ENCODE peak calls at places on chromosome 12, in ten cellular contexts. M is body of pancreas, D is thyroid gland, S is breast epithelium, X is adrenal gland, A is upper lobe of left lung, T is ovary, V is K562, C is tibial nerve, I is IMR-90. K is an unnamed sample.

GRCh38 chr12:12357697-12358476 is 1.0 kb downstream of the BORCS5 start:
- DNase-seq in M (no peak), D (no peak), S (no peak), X (no peak), A (no peak), T (no peak), V (no peak), C (no peak), I (peak), K (no peak)

GRCh38 chr12:123813349-123813748 is 51.2 kb downstream of the DNAH10 start:
- DNase-seq in M (no peak), D (no peak), S (no peak), X (no peak), A (no peak), T (no peak), V (no peak), C (no peak), I (peak), K (no peak)

GRCh38 chr12:8779862-8780261 is 42.6 kb upstream of the A2ML1 start:
- DNase-seq in M (no peak), D (no peak), S (no peak), X (no peak), A (no peak), T (no peak), V (no peak), C (no peak), I (no peak), K (no peak)

GRCh38 chr12:47946413-47947107 is 16.8 kb upstream of the TMEM106C start:
- DNase-seq in M (no peak), D (no peak), S (no peak), X (no peak), A (peak), T (peak), V (no peak), C (no peak), I (peak), K (no peak)

GRCh38 chr12:84201976-84202375 is 710.6 kb downstream of the SLC6A15 start:
- DNase-seq in M (no peak), D (no peak), S (no peak), X (no peak), A (no peak), T (no peak), V (no peak), C (no peak), I (peak), K (no peak)

GRCh38 chr12:56257071-56257470 is 1.1 kb downstream of the ANKRD52 start:
- DNase-seq in M (no peak), D (no peak), S (no peak), X (no peak), A (no peak), T (no peak), V (no peak), C (no peak), I (no peak), K (no peak)

GRCh38 chr12:2113501-2113912 is 60.7 kb downstream of the CACNA1C start:
- DNase-seq in M (peak), D (peak), S (no peak), X (no peak), A (no peak), T (no peak), V (no peak), C (no peak), I (no peak), K (no peak)

GRCh38 chr12:8950702-8951478 is 1.4 kb upstream of the M6PR start:
- DNase-seq in M (no peak), D (no peak), S (no peak), X (no peak), A (no peak), T (no peak), V (no peak), C (no peak), I (no peak), K (no peak)

GRCh38 chr12:95733156-95733825 is 57.3 kb downstream of the NTN4 start:
- DNase-seq in M (no peak), D (no peak), S (no peak), X (no peak), A (no peak), T (no peak), V (no peak), C (no peak), I (peak), K (no peak)

GRCh38 chr12:14913381-14913781 is 25.0 kb downstream of the ERP27 start:
- DNase-seq in M (peak), D (peak), S (peak), X (no peak), A (no peak), T (no peak), V (no peak), C (peak), I (no peak), K (no peak)

GRCh38 chr12:47903927-47904646 is 707 bp downstream of the VDR start:
- DNase-seq in M (peak), D (peak), S (peak), X (peak), A (no peak), T (no peak), V (peak), C (peak), I (peak), K (no peak)

GRCh38 chr12:64746663-64747062 is 12.5 kb downstream of the GNS start:
- DNase-seq in M (no peak), D (no peak), S (no peak), X (no peak), A (no peak), T (no peak), V (no peak), C (no peak), I (peak), K (no peak)

GRCh38 chr12:43653289-43653915 is 101.4 kb upstream of the ADAMTS20 start:
- DNase-seq in M (no peak), D (no peak), S (no peak), X (no peak), A (no peak), T (no peak), V (no peak), C (no peak), I (no peak), K (no peak)

GRCh38 chr12:76260390-76260748 is 87.8 kb downstream of the BBS10 start:
- DNase-seq in M (no peak), D (no peak), S (no peak), X (no peak), A (no peak), T (no peak), V (no peak), C (no peak), I (peak), K (no peak)

GRCh38 chr12:11580125-11580751 is 69.2 kb upstream of the ETV6 start:
- DNase-seq in M (peak), D (peak), S (peak), X (peak), A (no peak), T (no peak), V (no peak), C (peak), I (peak), K (no peak)

GRCh38 chr12:31874961-31875608 is 84.1 kb upstream of the RESF1 start:
- DNase-seq in M (peak), D (peak), S (peak), X (peak), A (no peak), T (no peak), V (peak), C (peak), I (peak), K (peak)

GRCh38 chr12:102824218-102824835 is 92.7 kb downstream of the PAH start:
- DNase-seq in M (peak), D (peak), S (no peak), X (peak), A (peak), T (peak), V (peak), C (no peak), I (peak), K (no peak)

GRCh38 chr12:65306603-65307501 is 28.4 kb downstream of the MSRB3 start:
- DNase-seq in M (no peak), D (no peak), S (no peak), X (no peak), A (no peak), T (no peak), V (peak), C (peak), I (peak), K (no peak)

GRCh38 chr12:108080363-108080762 is 48.7 kb upstream of the WSCD2 start:
- DNase-seq in M (no peak), D (peak), S (no peak), X (no peak), A (no peak), T (no peak), V (no peak), C (no peak), I (no peak), K (no peak)

GRCh38 chr12:16515666-16516065 is 90.3 kb downstream of the LMO3 start:
- DNase-seq in M (no peak), D (no peak), S (no peak), X (no peak), A (no peak), T (no peak), V (no peak), C (no peak), I (peak), K (no peak)

GRCh38 chr12:89706551-89707348 is 1.9 kb downstream of the ATP2B1 start:
- DNase-seq in M (no peak), D (peak), S (peak), X (peak), A (no peak), T (peak), V (no peak), C (peak), I (peak), K (no peak)

GRCh38 chr12:75751769-75752471 is 240.5 kb upstream of the KRR1 start:
- DNase-seq in M (no peak), D (no peak), S (no peak), X (no peak), A (no peak), T (no peak), V (no peak), C (no peak), I (peak), K (no peak)

GRCh38 chr12:68334136-68334535 is 2.0 kb upstream of the MDM1 start:
- DNase-seq in M (no peak), D (no peak), S (no peak), X (no peak), A (no peak), T (no peak), V (no peak), C (no peak), I (no peak), K (no peak)

GRCh38 chr12:80412343-80412953 is 31.6 kb upstream of the PTPRQ start:
- DNase-seq in M (no peak), D (no peak), S (no peak), X (no peak), A (no peak), T (no peak), V (peak), C (no peak), I (peak), K (no peak)

GRCh38 chr12:21941522-21942376 is 523 bp upstream of the ABCC9 start:
- DNase-seq in M (peak), D (peak), S (no peak), X (peak), A (peak), T (peak), V (peak), C (peak), I (peak), K (no peak)

GRCh38 chr12:3170423-3171194 is 93.4 kb downstream of the TSPAN9 start:
- DNase-seq in M (no peak), D (no peak), S (no peak), X (peak), A (no peak), T (no peak), V (no peak), C (no peak), I (peak), K (no peak)

GRCh38 chr12:46401703-46402102 is 29.1 kb upstream of the SLC38A2 start:
- DNase-seq in M (peak), D (no peak), S (no peak), X (peak), A (no peak), T (peak), V (no peak), C (no peak), I (peak), K (no peak)

GRCh38 chr12:6635856-6636521 is at the start of gene LPAR5:
- DNase-seq in M (no peak), D (peak), S (no peak), X (peak), A (peak), T (no peak), V (peak), C (peak), I (no peak), K (no peak)

DNA sequence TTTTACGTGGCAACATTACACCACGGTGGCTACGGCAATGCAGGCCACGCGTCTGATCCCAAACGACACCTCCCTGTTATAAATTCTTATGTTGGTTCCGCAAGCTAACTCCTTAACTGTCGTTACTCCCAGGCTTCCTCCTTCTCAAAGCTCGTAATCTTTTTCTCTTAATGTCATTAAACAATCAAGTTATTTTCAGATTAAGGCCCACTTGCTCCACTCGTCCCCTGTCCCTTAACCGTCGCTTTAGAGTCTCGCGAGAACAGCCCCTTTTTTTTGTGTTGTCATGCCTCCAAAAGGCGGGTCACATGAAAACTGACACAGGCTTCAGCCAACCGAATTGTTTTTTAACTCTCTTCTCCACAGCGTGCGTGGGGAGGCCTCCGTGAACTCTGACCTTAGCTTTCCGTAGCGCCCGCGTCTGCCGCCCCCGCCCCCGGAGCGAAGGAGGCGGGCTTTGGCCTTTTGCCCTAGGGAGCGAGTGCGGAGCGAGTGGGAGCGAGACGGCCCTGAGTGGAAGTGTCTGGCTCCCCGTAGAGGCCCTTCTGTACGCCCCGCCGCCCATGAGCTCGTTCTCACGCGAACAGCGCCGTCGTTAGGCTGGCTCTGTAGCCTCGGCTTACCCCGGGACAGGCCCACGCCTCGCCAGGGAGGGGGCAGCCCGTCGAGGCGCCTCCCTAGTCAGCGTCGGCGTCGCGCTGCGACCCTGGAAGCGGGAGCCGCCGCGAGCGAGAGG is at the start of gene CAND1:
- DNase-seq in M (peak), D (peak), S (peak), X (peak), A (peak), T (peak), V (peak), C (peak), I (peak), K (peak)
- TF ChIP-seq CTCF in M (peak), D (no peak), S (no peak), X (no peak), A (peak), T (peak), V (peak), C (no peak), I (no peak), K (no peak)

GRCh38 chr12:115075552-115076170 is 391.7 kb upstream of the TBX3 start:
- DNase-seq in M (no peak), D (no peak), S (no peak), X (no peak), A (no peak), T (no peak), V (peak), C (no peak), I (no peak), K (no peak)

GRCh38 chr12:115078988-115079387 is 395.0 kb upstream of the TBX3 start:
- DNase-seq in M (no peak), D (no peak), S (no peak), X (no peak), A (no peak), T (no peak), V (no peak), C (no peak), I (no peak), K (no peak)

GRCh38 chr12:115072712-115073111 is 388.7 kb upstream of the TBX3 start:
- DNase-seq in M (no peak), D (no peak), S (no peak), X (no peak), A (no peak), T (no peak), V (no peak), C (no peak), I (no peak), K (no peak)

GRCh38 chr12:115079760-115080159 is 395.8 kb upstream of the TBX3 start:
- DNase-seq in M (peak), D (no peak), S (no peak), X (peak), A (no peak), T (no peak), V (no peak), C (no peak), I (no peak), K (no peak)

DNA sequence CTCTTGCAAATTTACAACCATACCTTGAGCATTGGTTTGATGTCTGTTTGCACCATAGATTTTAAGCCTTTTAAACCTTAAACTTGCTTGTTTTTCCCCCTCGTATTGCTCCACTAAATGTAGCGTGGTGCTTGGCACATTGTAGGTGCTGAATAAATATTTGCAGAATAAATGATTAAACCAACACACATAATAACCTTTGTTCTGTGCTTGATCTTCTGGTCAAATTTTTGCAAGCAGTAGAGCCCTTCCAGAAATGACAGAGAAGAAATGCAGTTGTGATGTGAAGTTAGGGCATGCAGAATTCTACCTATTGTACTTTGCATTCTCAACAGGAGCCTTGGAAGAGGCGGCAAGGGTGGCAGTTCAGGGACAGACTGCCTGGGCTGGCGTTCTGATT is 394.4 kb upstream of the TBX3 start:
- DNase-seq in M (no peak), D (no peak), S (no peak), X (no peak), A (no peak), T (no peak), V (no peak), C (no peak), I (no peak), K (no peak)
- H3K27ac ChIP-seq in M (no peak), D (no peak), S (no peak), X (no peak), A (no peak), T (no peak), V (no peak), C (no peak), I (no peak), K (no peak)

GRCh38 chr12:26938660-26939185 is 453 bp downstream of the FGFR1OP2 start:
- DNase-seq in M (no peak), D (no peak), S (no peak), X (no peak), A (peak), T (no peak), V (no peak), C (peak), I (no peak), K (no peak)
- TF ChIP-seq POLR2A in M (no peak), D (no peak), S (no peak), X (no peak), A (no peak), T (no peak), V (no peak), C (no peak), I (no peak), K (no peak)

GRCh38 chr12:58961166-58961565 is 40.9 kb upstream of the LRIG3 start:
- DNase-seq in M (no peak), D (no peak), S (no peak), X (no peak), A (no peak), T (no peak), V (no peak), C (no peak), I (peak), K (no peak)

GRCh38 chr12:58961906-58962305 is 41.6 kb upstream of the LRIG3 start:
- DNase-seq in M (no peak), D (no peak), S (no peak), X (no peak), A (no peak), T (no peak), V (no peak), C (no peak), I (peak), K (no peak)

GRCh38 chr12:58965568-58965967 is 45.3 kb upstream of the LRIG3 start:
- DNase-seq in M (no peak), D (no peak), S (no peak), X (no peak), A (no peak), T (no peak), V (no peak), C (no peak), I (no peak), K (no peak)

GRCh38 chr12:58966939-58967338 is 46.6 kb upstream of the LRIG3 start:
- DNase-seq in M (no peak), D (no peak), S (no peak), X (no peak), A (no peak), T (no peak), V (no peak), C (no peak), I (peak), K (no peak)

DNA sequence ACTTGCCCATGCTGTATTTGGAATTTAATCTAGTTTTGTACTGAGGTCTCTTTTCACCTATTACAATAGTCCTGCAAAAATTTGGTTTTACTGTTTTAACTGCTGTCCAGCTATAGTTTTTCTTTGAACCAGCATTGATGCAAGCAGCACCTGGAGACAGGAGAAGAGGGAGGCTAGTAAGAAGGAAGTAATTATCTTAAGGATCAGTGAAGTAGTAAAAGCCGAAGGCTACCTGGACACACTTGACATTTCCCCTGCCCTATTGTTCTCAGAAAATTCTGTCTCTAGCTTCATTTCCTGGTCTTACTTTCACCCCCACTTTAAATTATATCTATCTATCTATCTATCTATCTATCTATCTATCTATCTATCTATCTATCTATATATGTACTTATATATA is 43.5 kb upstream of the LRIG3 start:
- DNase-seq in M (no peak), D (no peak), S (no peak), X (no peak), A (no peak), T (no peak), V (no peak), C (no peak), I (no peak), K (no peak)
- TF ChIP-seq CTCF in M (no peak), D (no peak), S (no peak), X (no peak), A (no peak), T (no peak), V (no peak), C (no peak), I (no peak), K (no peak)

GRCh38 chr12:53244337-53244736 is 12.3 kb upstream of the RARG start:
- DNase-seq in M (no peak), D (no peak), S (no peak), X (no peak), A (no peak), T (no peak), V (peak), C (no peak), I (no peak), K (no peak)
- H3K27ac ChIP-seq in M (no peak), D (no peak), S (no peak), X (no peak), A (no peak), T (no peak), V (peak), C (no peak), I (no peak), K (no peak)

GRCh38 chr12:111745201-111745600 is 21.5 kb upstream of the ALDH2 start:
- DNase-seq in M (no peak), D (no peak), S (no peak), X (no peak), A (no peak), T (no peak), V (no peak), C (no peak), I (no peak), K (no peak)

DNA sequence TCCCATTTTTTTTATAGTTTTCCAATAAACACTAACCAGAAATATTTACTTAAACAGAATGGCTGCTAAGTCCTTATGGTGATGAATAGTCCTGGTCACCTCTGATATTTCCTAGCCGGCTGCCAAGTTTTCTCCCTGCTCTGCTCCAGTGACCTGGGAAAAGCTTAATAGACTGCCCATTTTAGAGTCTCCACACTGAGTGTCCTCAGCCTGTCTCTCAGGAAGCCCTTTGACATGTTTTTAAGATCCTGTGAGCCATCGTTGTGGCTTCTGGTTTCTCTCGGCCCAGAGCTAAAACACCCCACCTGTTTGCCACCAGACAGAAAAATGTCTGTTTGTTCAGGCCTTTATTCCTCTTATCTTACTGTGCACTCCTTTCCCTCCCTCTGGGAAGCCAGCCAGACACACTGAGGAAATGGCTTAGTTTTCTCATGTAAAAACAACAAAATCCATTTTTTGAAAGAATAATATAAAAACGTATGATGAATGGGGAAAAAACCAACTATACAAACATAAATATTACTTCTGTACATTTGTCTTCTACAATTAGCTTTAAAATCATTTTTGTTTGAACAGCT is 25.4 kb upstream of the ALDH2 start:
- DNase-seq in M (peak), D (peak), S (no peak), X (peak), A (no peak), T (no peak), V (peak), C (no peak), I (peak), K (no peak)
- TF ChIP-seq POLR2A in M (no peak), D (no peak), S (no peak), X (no peak), A (no peak), T (no peak), V (no peak), C (no peak), I (no peak), K (no peak)